ENCODE peak calls at places on chromosomes 6 and 20, in six cellular contexts. C is small intestine; Y is HepG2; Z is K562; N is effector memory CD4-positive, alpha-beta T cell; J is psoas muscle. A is an unnamed sample.

GRCh38 chr20:3398681-3399252 is 8.7 kb downstream of the DNAAF9 start:
- DNase-seq in Y (no peak), N (no peak), Z (no peak), J (no peak), C (no peak), A (no peak)

GRCh38 chr6:147194652-147195403 is 9.4 kb upstream of the STXBP5 start:
- DNase-seq in Z (no peak), N (no peak), C (no peak), J (no peak), Y (no peak), A (no peak)

GRCh38 chr6:160156842-160157241 is 35.2 kb downstream of the SLC22A1 start:
- DNase-seq in Y (no peak), Z (no peak), J (no peak), C (no peak), N (no peak), A (no peak)

GRCh38 chr6:43770417-43771209 is 602 bp downstream of the VEGFA start:
- DNase-seq in Z (peak; percentile 88), Y (peak; percentile 45), C (peak; percentile 56), J (peak; percentile 93), N (no peak), A (peak; percentile 73)

GRCh38 chr20:63920226-63920625 is 25.3 kb downstream of the DNAJC5 start:
- DNase-seq in Z (no peak), N (no peak), C (no peak), J (no peak), Y (no peak), A (no peak)

GRCh38 chr6:46269447-46270229 is 98.9 kb upstream of the ENPP5 start:
- DNase-seq in C (no peak), Y (no peak), Z (no peak), J (peak; percentile 63), N (no peak), A (no peak)

GRCh38 chr20:59805266-59805665 is 128.2 kb downstream of the SYCP2 start:
- DNase-seq in C (no peak), N (no peak), J (no peak), Y (no peak), Z (no peak), A (no peak)

GRCh38 chr6:155177369-155177961 is 86.3 kb upstream of the CLDN20 start:
- DNase-seq in J (no peak), N (no peak), C (peak; percentile 44), Y (peak; percentile 72), Z (peak; percentile 49), A (peak; percentile 69)

GRCh38 chr6:158926429-158926828 is 73.6 kb downstream of the RSPH3 start:
- DNase-seq in J (no peak), Z (no peak), Y (peak; percentile 13), C (no peak), N (no peak), A (no peak)

GRCh38 chr6:159169193-159169555 is at the start of gene FNDC1:
- DNase-seq in Y (no peak), J (peak; percentile 55), N (peak; percentile 15), Z (peak; percentile 83), C (no peak), A (no peak)

GRCh38 chr6:1383729-1384548 is 5.4 kb upstream of the FOXF2 start:
- DNase-seq in C (no peak), Z (no peak), J (no peak), Y (no peak), N (no peak), A (no peak)

GRCh38 chr6:165804331-165805066 is 141.5 kb upstream of the PDE10A start:
- DNase-seq in C (no peak), Z (no peak), N (no peak), Y (no peak), J (no peak), A (no peak)

DNA sequence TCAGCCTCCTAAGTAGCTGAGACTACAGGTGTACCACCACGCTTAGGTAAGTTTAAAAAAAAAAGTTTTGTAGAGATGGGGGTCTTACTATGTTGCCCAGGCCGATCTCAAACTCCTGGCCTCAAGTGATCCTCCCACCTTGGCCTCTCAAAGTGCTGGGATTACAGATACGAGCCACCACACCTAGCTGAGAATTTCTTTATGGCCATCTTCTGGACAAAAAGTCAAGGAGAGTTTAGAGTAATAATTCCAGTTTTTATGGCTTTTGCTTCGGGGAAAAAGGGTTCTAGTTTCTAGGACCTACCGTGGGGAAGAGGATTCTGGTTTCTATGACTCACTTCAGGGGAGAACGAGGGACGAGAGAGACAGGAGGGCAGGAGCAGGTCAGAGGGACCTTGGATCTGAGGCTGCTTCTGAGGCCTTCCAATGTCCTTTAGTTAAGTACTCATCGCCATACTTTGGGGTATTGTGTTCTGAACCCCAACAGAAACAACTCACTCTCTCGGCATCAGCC is 69.3 kb upstream of the IER3 start:
- DNase-seq in Y (no peak), J (no peak), Z (no peak), N (no peak), C (no peak), A (no peak)
- H3K4me1 ChIP-seq in Y (peaks cover 45% of the 10 kb centered on the region), J (no peaks in the 10 kb centered on the region), Z (peaks cover 51% of the 10 kb centered on the region), N (peaks cover 26% of the 10 kb centered on the region), C (no peaks in the 10 kb centered on the region), A (peaks cover 5% of the 10 kb centered on the region)

DNA sequence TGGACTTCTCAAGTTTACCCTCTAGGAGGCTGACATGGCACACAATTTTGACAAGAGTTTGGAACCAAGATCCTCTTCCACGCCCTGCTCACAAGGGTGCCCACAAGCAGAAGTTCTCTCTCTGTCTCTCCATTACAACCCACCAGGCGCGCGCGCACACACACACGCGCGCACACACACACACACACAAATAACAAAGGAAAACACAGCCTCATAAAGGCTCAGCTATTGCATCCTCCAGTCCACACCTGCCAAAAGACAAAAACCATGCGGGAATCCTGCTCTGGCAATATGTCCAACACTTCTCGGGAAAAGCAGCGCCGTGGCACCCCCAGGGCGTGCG is 870 bp downstream of the PAK5 start:
- DNase-seq in C (no peak), Y (no peak), N (no peak), J (no peak), Z (no peak), A (no peak)
- H3K4me3 ChIP-seq in C (no peak overlapping the region), Y (no peak overlapping the region), N (no peak overlapping the region), J (no peak overlapping the region), Z (no peak overlapping the region), A (no peak overlapping the region)

DNA sequence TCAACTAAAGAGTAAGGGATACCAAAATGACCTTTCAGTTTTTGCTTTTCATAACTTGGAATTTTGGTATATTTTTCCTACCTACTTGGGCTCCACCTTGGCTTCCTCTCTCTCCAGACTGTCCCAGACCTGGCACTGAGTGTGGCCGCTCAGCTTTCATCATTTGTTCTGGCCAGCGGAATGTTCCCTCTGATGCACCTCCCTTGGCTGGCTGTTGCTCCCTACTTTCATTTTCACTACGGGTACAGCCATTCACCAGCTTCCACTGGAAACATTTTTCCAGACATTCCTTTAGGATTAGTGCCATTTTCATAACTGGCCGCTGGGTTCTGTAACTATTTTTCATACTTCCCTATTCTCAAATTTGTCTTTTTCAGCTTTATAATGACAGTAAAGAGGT is 487.4 kb downstream of the TENT5A start:
- DNase-seq in Z (no peak), Y (peak; percentile 7), N (no peak), J (peak; percentile 58), C (no peak), A (no peak)
- H3K27me3 ChIP-seq in Z (no peaks in the 10 kb centered on the region), Y (no peaks in the 10 kb centered on the region), N (no peaks in the 10 kb centered on the region), J (no peaks in the 10 kb centered on the region), C (no peaks in the 10 kb centered on the region), A (no peaks in the 10 kb centered on the region)

DNA sequence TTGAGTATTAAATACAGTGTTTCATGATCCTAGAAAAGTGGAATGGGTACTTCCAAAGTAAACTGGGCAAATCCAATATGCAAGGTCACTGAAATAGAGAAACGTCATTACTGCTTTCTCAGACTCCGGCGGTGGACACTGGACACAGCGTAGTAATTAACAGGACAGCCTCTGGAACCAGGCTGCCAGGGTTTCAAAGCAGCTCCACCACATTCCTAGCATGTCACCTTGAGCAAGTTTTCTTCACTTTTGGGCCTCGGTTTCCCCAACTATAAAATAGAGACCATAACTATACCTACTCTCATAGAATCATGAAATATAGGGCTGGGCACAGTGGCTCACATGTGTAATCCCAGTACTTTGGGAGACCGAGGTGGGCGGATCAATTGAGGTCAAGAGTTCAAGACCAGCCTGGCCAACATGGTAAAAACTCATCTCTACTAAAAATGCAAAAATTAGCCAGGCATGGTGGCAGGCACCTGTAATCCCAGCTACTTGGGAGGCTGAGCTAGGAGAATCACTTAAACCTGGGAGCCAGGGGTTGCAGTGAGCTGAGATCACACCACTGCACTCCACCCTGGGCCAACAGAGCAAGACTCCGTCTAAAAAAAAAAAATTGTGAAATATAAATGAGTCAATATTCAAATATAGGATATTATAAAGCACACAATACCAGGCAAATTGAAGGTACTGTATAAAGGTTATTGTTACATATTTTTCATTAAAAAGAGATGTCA is 24.9 kb downstream of the ARHGAP18 start:
- DNase-seq in N (no peak), Y (no peak), Z (no peak), J (no peak), C (no peak), A (no peak)
- H3K4me1 ChIP-seq in N (peaks cover 38% of the 10 kb centered on the region), Y (peaks cover 97% of the 10 kb centered on the region), Z (peaks cover 74% of the 10 kb centered on the region), J (peaks cover 53% of the 10 kb centered on the region), C (no peaks in the 10 kb centered on the region), A (peaks cover 36% of the 10 kb centered on the region)

GRCh38 chr6:149716584-149716983 is 1.3 kb downstream of the LATS1 start:
- DNase-seq in C (no peak), J (no peak), Z (no peak), N (no peak), Y (no peak), A (no peak)
- H3K4me3 ChIP-seq in C (peak overlapping the region; percentile 44), J (peak overlapping the region; percentile 99), Z (peak overlapping the region; percentile 98), N (peak overlapping the region; percentile 87), Y (peak overlapping the region; percentile 96), A (peak overlapping the region; percentile 94)

GRCh38 chr6:136923954-136924291 is 1.8 kb downstream of the SLC35D3 start:
- DNase-seq in N (no peak), Z (no peak), J (no peak), Y (no peak), C (no peak), A (no peak)

GRCh38 chr6:136922680-136922996 is 537 bp downstream of the SLC35D3 start:
- DNase-seq in Z (no peak), J (no peak), N (no peak), Y (no peak), C (no peak), A (no peak)

GRCh38 chr6:136921521-136921935 is 573 bp upstream of the SLC35D3 start:
- DNase-seq in C (peak; percentile 22), Z (no peak), J (no peak), N (no peak), Y (no peak), A (peak; percentile 37)

GRCh38 chr6:136921936-136922679 is at the start of gene SLC35D3:
- DNase-seq in C (no peak), J (peak; percentile 60), Y (no peak), N (no peak), Z (no peak), A (peak; percentile 53)

GRCh38 chr6:136923116-136923953 is 1.2 kb downstream of the SLC35D3 start:
- DNase-seq in Z (no peak), Y (no peak), N (no peak), J (no peak), C (no peak), A (no peak)
- H3K27me3 ChIP-seq in Z (peaks cover 7% of the 10 kb centered on the region), Y (peaks cover 8% of the 10 kb centered on the region), N (peaks cover 39% of the 10 kb centered on the region), J (peaks cover 66% of the 10 kb centered on the region), C (peaks cover 12% of the 10 kb centered on the region), A (no peaks in the 10 kb centered on the region)

A was measured in Caco-2.